ENCODE peak calls at places on chromosome 15, in seven cellular contexts. One of them, this sample, is unnamed.

GRCh38 chr15:85792102-85792731 is 2.5 kb downstream of the KLHL25 start:
- DNase-seq in GM13976: no peak
- DNase-seq in ovary: no peak
- DNase-seq in fibroblast of mammary gland: no peak
- DNase-seq in neural crest cell: no peak
- DNase-seq in heart right ventricle: no peak
- DNase-seq in Caco-2: no peak
- DNase-seq in this sample: no peak

GRCh38 chr15:90690585-90690984 is 26.6 kb upstream of the BLM start:
- DNase-seq in GM13976: no peak
- DNase-seq in ovary: no peak
- DNase-seq in fibroblast of mammary gland: no peak
- DNase-seq in neural crest cell: no peak
- DNase-seq in heart right ventricle: no peak
- DNase-seq in Caco-2: no peak
- DNase-seq in this sample: no peak

GRCh38 chr15:41562784-41563198 is 3.8 kb downstream of the TYRO3 start:
- DNase-seq in GM13976: no peak
- DNase-seq in ovary: peak
- DNase-seq in fibroblast of mammary gland: no peak
- DNase-seq in neural crest cell: no peak
- DNase-seq in heart right ventricle: no peak
- DNase-seq in Caco-2: no peak
- DNase-seq in this sample: no peak

GRCh38 chr15:84731774-84732173 is 15.8 kb upstream of the SEC11A start:
- DNase-seq in GM13976: no peak
- DNase-seq in ovary: no peak
- DNase-seq in fibroblast of mammary gland: peak
- DNase-seq in neural crest cell: no peak
- DNase-seq in heart right ventricle: no peak
- DNase-seq in Caco-2: no peak
- DNase-seq in this sample: no peak

GRCh38 chr15:70589221-70589620 is 174.1 kb downstream of the UACA start:
- DNase-seq in GM13976: no peak
- DNase-seq in ovary: no peak
- DNase-seq in fibroblast of mammary gland: peak
- DNase-seq in neural crest cell: no peak
- DNase-seq in heart right ventricle: no peak
- DNase-seq in Caco-2: no peak
- DNase-seq in this sample: no peak

GRCh38 chr15:51621917-51622268 is 678 bp downstream of the DMXL2 start:
- DNase-seq in GM13976: peak
- DNase-seq in ovary: peak
- DNase-seq in fibroblast of mammary gland: peak
- DNase-seq in neural crest cell: peak
- DNase-seq in heart right ventricle: peak
- DNase-seq in Caco-2: peak
- DNase-seq in this sample: peak

GRCh38 chr15:29103825-29104565 is 165.6 kb downstream of the NSMCE3 start:
- DNase-seq in GM13976: peak
- DNase-seq in ovary: peak
- DNase-seq in fibroblast of mammary gland: peak
- DNase-seq in neural crest cell: peak
- DNase-seq in heart right ventricle: peak
- DNase-seq in Caco-2: peak
- DNase-seq in this sample: peak

GRCh38 chr15:26711445-26711844 is 61.4 kb downstream of the GABRB3 start:
- DNase-seq in GM13976: no peak
- DNase-seq in ovary: no peak
- DNase-seq in fibroblast of mammary gland: no peak
- DNase-seq in neural crest cell: no peak
- DNase-seq in heart right ventricle: no peak
- DNase-seq in Caco-2: no peak
- DNase-seq in this sample: no peak

GRCh38 chr15:48062476-48062875 is 58.3 kb upstream of the SLC24A5 start:
- DNase-seq in GM13976: no peak
- DNase-seq in ovary: no peak
- DNase-seq in fibroblast of mammary gland: peak
- DNase-seq in neural crest cell: no peak
- DNase-seq in heart right ventricle: no peak
- DNase-seq in Caco-2: no peak
- DNase-seq in this sample: no peak

GRCh38 chr15:90161946-90162345 is 39.2 kb upstream of the SEMA4B start:
- DNase-seq in GM13976: peak
- DNase-seq in ovary: no peak
- DNase-seq in fibroblast of mammary gland: no peak
- DNase-seq in neural crest cell: no peak
- DNase-seq in heart right ventricle: no peak
- DNase-seq in Caco-2: no peak
- DNase-seq in this sample: no peak

GRCh38 chr15:98738689-98739411 is 90.5 kb downstream of the IGF1R start:
- DNase-seq in GM13976: no peak
- DNase-seq in ovary: no peak
- DNase-seq in fibroblast of mammary gland: no peak
- DNase-seq in neural crest cell: no peak
- DNase-seq in heart right ventricle: no peak
- DNase-seq in Caco-2: no peak
- DNase-seq in this sample: no peak

GRCh38 chr15:86773766-86774165 is 694.1 kb downstream of the AGBL1 start:
- DNase-seq in GM13976: no peak
- DNase-seq in ovary: no peak
- DNase-seq in fibroblast of mammary gland: no peak
- DNase-seq in neural crest cell: no peak
- DNase-seq in heart right ventricle: no peak
- DNase-seq in Caco-2: no peak
- DNase-seq in this sample: no peak

GRCh38 chr15:32974691-32975090 is 219.8 kb downstream of the FMN1 start:
- DNase-seq in GM13976: no peak
- DNase-seq in ovary: no peak
- DNase-seq in fibroblast of mammary gland: peak
- DNase-seq in neural crest cell: no peak
- DNase-seq in heart right ventricle: no peak
- DNase-seq in Caco-2: no peak
- DNase-seq in this sample: no peak

GRCh38 chr15:63501256-63502089 is 2.9 kb upstream of the USP3 start:
- DNase-seq in GM13976: no peak
- DNase-seq in ovary: peak
- DNase-seq in fibroblast of mammary gland: peak
- DNase-seq in neural crest cell: no peak
- DNase-seq in heart right ventricle: peak
- DNase-seq in Caco-2: peak
- DNase-seq in this sample: peak

GRCh38 chr15:39273805-39274411 is 307.0 kb upstream of the THBS1 start:
- DNase-seq in GM13976: no peak
- DNase-seq in ovary: no peak
- DNase-seq in fibroblast of mammary gland: no peak
- DNase-seq in neural crest cell: no peak
- DNase-seq in heart right ventricle: peak
- DNase-seq in Caco-2: peak
- DNase-seq in this sample: no peak

GRCh38 chr15:52481915-52482314 is 46.8 kb downstream of the MYO5A start:
- DNase-seq in GM13976: peak
- DNase-seq in ovary: no peak
- DNase-seq in fibroblast of mammary gland: peak
- DNase-seq in neural crest cell: no peak
- DNase-seq in heart right ventricle: no peak
- DNase-seq in Caco-2: no peak
- DNase-seq in this sample: no peak

GRCh38 chr15:80854104-80854503 is 74.9 kb downstream of the CEMIP start:
- DNase-seq in GM13976: no peak
- DNase-seq in ovary: peak
- DNase-seq in fibroblast of mammary gland: no peak
- DNase-seq in neural crest cell: no peak
- DNase-seq in heart right ventricle: no peak
- DNase-seq in Caco-2: no peak
- DNase-seq in this sample: no peak

GRCh38 chr15:79366691-79367090 is 55.8 kb downstream of the TMED3 start:
- DNase-seq in GM13976: no peak
- DNase-seq in ovary: no peak
- DNase-seq in fibroblast of mammary gland: no peak
- DNase-seq in neural crest cell: no peak
- DNase-seq in heart right ventricle: no peak
- DNase-seq in Caco-2: no peak
- DNase-seq in this sample: no peak

GRCh38 chr15:71874245-71874644 is 63.9 kb downstream of the NR2E3 start:
- DNase-seq in GM13976: peak
- DNase-seq in ovary: no peak
- DNase-seq in fibroblast of mammary gland: no peak
- DNase-seq in neural crest cell: no peak
- DNase-seq in heart right ventricle: no peak
- DNase-seq in Caco-2: no peak
- DNase-seq in this sample: no peak

GRCh38 chr15:52295421-52295991 is at the start of gene MYO5C:
- DNase-seq in GM13976: no peak
- DNase-seq in ovary: peak
- DNase-seq in fibroblast of mammary gland: no peak
- DNase-seq in neural crest cell: peak
- DNase-seq in heart right ventricle: peak
- DNase-seq in Caco-2: peak
- DNase-seq in this sample: peak

DNA sequence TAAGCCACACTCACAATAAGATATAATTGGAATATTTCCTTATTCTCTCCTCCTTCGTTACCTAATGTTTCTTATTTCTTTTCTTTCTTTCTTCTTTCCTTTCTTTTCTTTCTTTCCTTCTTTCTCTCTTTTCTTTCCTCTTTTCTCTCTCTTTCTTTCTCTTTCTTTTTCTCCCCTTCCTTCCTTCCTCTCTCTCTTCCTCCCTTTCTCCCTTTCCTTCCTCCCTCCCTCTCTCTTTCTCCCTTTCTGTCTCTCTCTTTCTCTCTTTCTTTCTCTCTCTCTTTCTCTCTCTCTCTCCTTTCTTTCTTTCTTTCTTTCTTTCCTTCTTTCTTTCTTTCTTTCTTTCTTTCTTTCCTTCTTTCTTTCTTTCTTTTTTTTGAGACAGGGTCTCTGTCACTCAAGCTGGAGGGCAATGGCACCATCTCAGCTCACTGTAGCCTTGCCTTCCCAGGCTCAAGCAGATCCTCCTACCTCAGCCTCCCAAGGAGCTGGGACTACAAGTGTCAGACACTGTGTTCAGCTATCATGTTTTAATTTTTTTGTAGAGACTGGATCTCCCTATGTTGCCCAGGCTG is 19.3 kb upstream of the PIAS1 start:
- DNase-seq in GM13976: no peak
- DNase-seq in ovary: no peak
- DNase-seq in fibroblast of mammary gland: no peak
- DNase-seq in neural crest cell: no peak
- DNase-seq in heart right ventricle: no peak
- DNase-seq in Caco-2: no peak
- DNase-seq in this sample: no peak
- TF ChIP-seq CTCF in GM13976: no peak
- TF ChIP-seq CTCF in ovary: no peak
- TF ChIP-seq CTCF in fibroblast of mammary gland: no peak
- TF ChIP-seq CTCF in neural crest cell: no peak
- TF ChIP-seq CTCF in heart right ventricle: no peak
- TF ChIP-seq CTCF in Caco-2: no peak
- TF ChIP-seq CTCF in this sample: no peak

GRCh38 chr15:74815121-74815933 is 2.7 kb downstream of the LMAN1L start:
- DNase-seq in GM13976: no peak
- DNase-seq in ovary: no peak
- DNase-seq in fibroblast of mammary gland: no peak
- DNase-seq in neural crest cell: no peak
- DNase-seq in heart right ventricle: no peak
- DNase-seq in Caco-2: no peak
- DNase-seq in this sample: no peak

GRCh38 chr15:74815961-74816360 is 3.3 kb downstream of the LMAN1L start:
- DNase-seq in GM13976: no peak
- DNase-seq in ovary: no peak
- DNase-seq in fibroblast of mammary gland: no peak
- DNase-seq in neural crest cell: no peak
- DNase-seq in heart right ventricle: no peak
- DNase-seq in Caco-2: no peak
- DNase-seq in this sample: no peak

GRCh38 chr15:74816624-74817369 is 4.2 kb downstream of the LMAN1L start:
- DNase-seq in GM13976: no peak
- DNase-seq in ovary: no peak
- DNase-seq in fibroblast of mammary gland: no peak
- DNase-seq in neural crest cell: no peak
- DNase-seq in heart right ventricle: no peak
- DNase-seq in Caco-2: no peak
- DNase-seq in this sample: no peak

GRCh38 chr15:74820056-74820455 is 6.4 kb upstream of the CPLX3 start:
- DNase-seq in GM13976: no peak
- DNase-seq in ovary: no peak
- DNase-seq in fibroblast of mammary gland: no peak
- DNase-seq in neural crest cell: no peak
- DNase-seq in heart right ventricle: no peak
- DNase-seq in Caco-2: no peak
- DNase-seq in this sample: no peak

DNA sequence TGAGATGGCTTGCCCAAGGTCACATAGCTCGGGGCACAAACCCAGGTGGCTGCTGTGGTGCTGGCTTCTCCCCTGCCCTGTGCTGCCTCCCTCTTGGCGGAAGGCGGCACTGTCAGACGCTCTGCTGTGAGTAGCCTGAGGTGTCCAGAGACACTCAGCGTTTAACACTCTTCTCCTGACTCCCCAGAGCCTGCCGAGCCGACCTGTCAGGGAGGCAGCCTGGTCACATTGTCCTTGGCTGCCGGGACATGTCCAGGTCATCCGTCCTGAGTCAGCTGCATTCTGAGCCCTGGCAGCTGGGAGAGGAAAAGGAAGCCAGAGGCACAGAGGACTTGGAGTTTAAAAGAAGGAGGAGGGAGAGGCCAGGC is 4.7 kb downstream of the LMAN1L start:
- DNase-seq in GM13976: no peak
- DNase-seq in ovary: no peak
- DNase-seq in fibroblast of mammary gland: no peak
- DNase-seq in neural crest cell: no peak
- DNase-seq in heart right ventricle: peak
- DNase-seq in Caco-2: no peak
- DNase-seq in this sample: peak
- TF ChIP-seq CTCF in GM13976: peak
- TF ChIP-seq CTCF in ovary: no peak
- TF ChIP-seq CTCF in fibroblast of mammary gland: no peak
- TF ChIP-seq CTCF in neural crest cell: peak
- TF ChIP-seq CTCF in heart right ventricle: peak
- TF ChIP-seq CTCF in Caco-2: no peak
- TF ChIP-seq CTCF in this sample: no peak

GRCh38 chr15:83358972-83359564 is 74.6 kb upstream of the BNC1 start:
- DNase-seq in GM13976: no peak
- DNase-seq in ovary: no peak
- DNase-seq in fibroblast of mammary gland: no peak
- DNase-seq in neural crest cell: no peak
- DNase-seq in heart right ventricle: no peak
- DNase-seq in Caco-2: no peak
- DNase-seq in this sample: no peak
- TF ChIP-seq CTCF in GM13976: no peak
- TF ChIP-seq CTCF in ovary: no peak
- TF ChIP-seq CTCF in fibroblast of mammary gland: no peak
- TF ChIP-seq CTCF in neural crest cell: no peak
- TF ChIP-seq CTCF in heart right ventricle: no peak
- TF ChIP-seq CTCF in Caco-2: no peak
- TF ChIP-seq CTCF in this sample: no peak

DNA sequence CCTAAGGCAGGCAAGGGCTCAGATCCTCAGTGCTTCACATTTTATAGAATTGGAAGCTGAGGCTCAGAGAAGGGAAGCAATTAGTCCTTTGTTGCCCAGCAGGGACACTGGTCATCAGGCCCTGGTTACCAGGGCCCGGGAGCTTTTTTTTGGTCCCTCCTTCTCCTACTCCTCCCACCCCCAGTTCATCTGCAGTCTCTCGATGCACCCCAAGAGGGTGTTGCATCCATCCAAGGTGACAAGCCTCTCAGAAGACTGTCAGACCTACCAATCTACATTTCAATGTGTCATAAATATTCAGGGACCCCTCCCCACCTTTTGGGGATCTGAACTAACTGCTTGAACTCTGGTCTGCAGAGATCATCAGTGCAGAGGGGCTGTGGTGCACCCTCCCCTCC is 31.9 kb downstream of the RNU5B-1 start:
- DNase-seq in GM13976: no peak
- DNase-seq in ovary: no peak
- DNase-seq in fibroblast of mammary gland: no peak
- DNase-seq in neural crest cell: no peak
- DNase-seq in heart right ventricle: no peak
- DNase-seq in Caco-2: no peak
- DNase-seq in this sample: no peak
- TF ChIP-seq CTCF in GM13976: no peak
- TF ChIP-seq CTCF in ovary: no peak
- TF ChIP-seq CTCF in fibroblast of mammary gland: no peak
- TF ChIP-seq CTCF in neural crest cell: no peak
- TF ChIP-seq CTCF in heart right ventricle: no peak
- TF ChIP-seq CTCF in Caco-2: no peak
- TF ChIP-seq CTCF in this sample: no peak

This sample was measured in glutamatergic neuron.